ENCODE peak calls at places on chromosomes 16 and 17, in four cellular contexts. P is MM.1S; L is BE2C; D is activated CD8-positive, alpha-beta T cell treated with anti-CD3 and anti-CD28 coated beads for 36 hours. V is an unnamed sample.

GRCh38 chr16:2516391-2517240 is 2.9 kb downstream of the ATP6V0C start:
- DNase-seq in P (no peak), L (no peak), D (no peak), V (no peak)

GRCh38 chr16:6573577-6573976 is 759.1 kb upstream of the RBFOX1 start:
- DNase-seq in D (no peak), L (peak; percentile 53), P (peak; percentile 8), V (no peak)

GRCh38 chr17:49996121-49996494 is 1.1 kb upstream of the DLX3 start:
- DNase-seq in D (no peak), L (no peak), P (no peak), V (no peak)

GRCh38 chr16:20904507-20905079 is 4.0 kb downstream of the LYRM1 start:
- DNase-seq in L (no peak), P (peak; percentile 70), D (peak; percentile 35), V (peak; percentile 33)

GRCh38 chr16:50448981-50449380 is 80.2 kb upstream of the BRD7 start:
- DNase-seq in P (no peak), L (no peak), D (no peak), V (no peak)

GRCh38 chr16:24174977-24175376 is 81.2 kb upstream of the CACNG3 start:
- DNase-seq in D (no peak), P (no peak), L (no peak), V (no peak)

GRCh38 chr17:76088041-76088867 is 9.3 kb downstream of the ZACN start:
- DNase-seq in D (no peak), P (no peak), L (no peak), V (no peak)

GRCh38 chr17:31446195-31446967 is 54.9 kb downstream of the RAB11FIP4 start:
- DNase-seq in L (no peak), P (no peak), D (no peak), V (no peak)

GRCh38 chr17:74243013-74243755 is 29.8 kb downstream of the TTYH2 start:
- DNase-seq in L (no peak), D (no peak), P (no peak), V (no peak)

GRCh38 chr17:7204828-7205461 is 14.7 kb downstream of the DLG4 start:
- DNase-seq in D (peak; percentile 98), L (peak; percentile 94), P (peak; percentile 56), V (peak; percentile 99)

GRCh38 chr16:31355701-31356100 is 725 bp downstream of the ITGAX start:
- DNase-seq in P (no peak), L (no peak), D (no peak), V (no peak)

GRCh38 chr17:57913576-57914273 is 41.5 kb downstream of the CUEDC1 start:
- DNase-seq in L (no peak), D (no peak), P (no peak), V (no peak)

GRCh38 chr17:59858167-59858790 is 34.5 kb downstream of the TUBD1 start:
- DNase-seq in P (no peak), L (no peak), D (no peak), V (no peak)

GRCh38 chr16:48546774-48547173 is 63.2 kb downstream of the N4BP1 start:
- DNase-seq in P (no peak), L (no peak), D (no peak), V (no peak)

GRCh38 chr16:56711862-56712261 is 18.1 kb upstream of the NUP93 start:
- DNase-seq in D (no peak), L (no peak), P (no peak), V (no peak)

GRCh38 chr16:61042736-61043135 is 993.5 kb downstream of the CDH8 start:
- DNase-seq in D (no peak), L (no peak), P (peak; percentile 17), V (no peak)

GRCh38 chr16:337437-337836 is 15.1 kb downstream of the AXIN1 start:
- DNase-seq in L (no peak), D (no peak), P (no peak), V (no peak)

GRCh38 chr16:51049678-51050378 is 101.2 kb downstream of the SALL1 start:
- DNase-seq in L (no peak), D (no peak), P (no peak), V (no peak)

GRCh38 chr17:80096531-80097306 is 4.7 kb upstream of the GAA start:
- DNase-seq in P (no peak), L (peak; percentile 46), D (no peak), V (no peak)

GRCh38 chr17:46836500-46836899 is 14.9 kb upstream of the WNT9B start:
- DNase-seq in P (no peak), D (no peak), L (no peak), V (no peak)

GRCh38 chr17:47203984-47204721 is 5.0 kb upstream of the MYL4 start:
- DNase-seq in P (peak; percentile 53), D (peak; percentile 86), L (no peak), V (no peak)

GRCh38 chr17:21019976-21020575 is 22.7 kb downstream of the USP22 start:
- DNase-seq in D (peak; percentile 60), L (peak; percentile 34), P (peak; percentile 14), V (peak; percentile 34)

GRCh38 chr16:4611337-4612023 is 3.2 kb downstream of the UBALD1 start:
- DNase-seq in L (no peak), P (no peak), D (no peak), V (no peak)

GRCh38 chr17:6027342-6028024 is 42.7 kb upstream of the WSCD1 start:
- DNase-seq in L (no peak), P (no peak), D (no peak), V (no peak)

GRCh38 chr17:68710976-68711375 is 109.8 kb upstream of the FAM20A start:
- DNase-seq in L (no peak), D (no peak), P (no peak), V (no peak)

GRCh38 chr16:2047330-2048115 is at the start of the genes NTHL1 and TSC2:
- DNase-seq in D (peak; percentile 97), P (peak; percentile 97), L (peak; percentile 98), V (peak; percentile 100)

GRCh38 chr17:41322264-41322902 is 6.9 kb upstream of the KRTAP17-1 start:
- DNase-seq in P (peak; percentile 58), L (no peak), D (no peak), V (peak; percentile 62)

GRCh38 chr17:68981288-68981687 is 26.1 kb upstream of the ABCA8 start:
- DNase-seq in D (no peak), L (no peak), P (peak; percentile 53), V (no peak)

GRCh38 chr17:61720016-61720795 is 129.2 kb upstream of the NACA2 start:
- DNase-seq in D (no peak), P (no peak), L (no peak), V (no peak)

GRCh38 chr17:48131216-48131824 is 23.8 kb downstream of the SNX11 start:
- DNase-seq in D (peak; percentile 66), P (peak; percentile 70), L (peak; percentile 79), V (peak; percentile 72)

GRCh38 chr16:1449201-1449788 is 4.9 kb upstream of the CCDC154 start:
- DNase-seq in D (no peak), L (no peak), P (no peak), V (no peak)

GRCh38 chr17:66865151-66865550 is 30.2 kb downstream of the CACNG5 start:
- DNase-seq in L (no peak), D (no peak), P (no peak), V (no peak)

GRCh38 chr16:65070831-65071230 is 51.0 kb downstream of the CDH11 start:
- DNase-seq in L (peak; percentile 68), P (no peak), D (no peak), V (no peak)

GRCh38 chr16:68993885-68994284 is 111.6 kb upstream of the HAS3 start:
- DNase-seq in L (no peak), D (no peak), P (no peak), V (no peak)

GRCh38 chr16:76784530-76784929 is 406.5 kb upstream of the MON1B start:
- DNase-seq in P (no peak), D (no peak), L (no peak), V (no peak)

GRCh38 chr16:35102780-35103403 is 1643.5 kb downstream of the TP53TG3F start:
- DNase-seq in P (no peak), D (peak; percentile 16), L (no peak), V (no peak)
- TF ChIP-seq CTCF in P (peak; percentile 26), D (peak; percentile 35), L (peak; percentile 40), V (no peak)

DNA sequence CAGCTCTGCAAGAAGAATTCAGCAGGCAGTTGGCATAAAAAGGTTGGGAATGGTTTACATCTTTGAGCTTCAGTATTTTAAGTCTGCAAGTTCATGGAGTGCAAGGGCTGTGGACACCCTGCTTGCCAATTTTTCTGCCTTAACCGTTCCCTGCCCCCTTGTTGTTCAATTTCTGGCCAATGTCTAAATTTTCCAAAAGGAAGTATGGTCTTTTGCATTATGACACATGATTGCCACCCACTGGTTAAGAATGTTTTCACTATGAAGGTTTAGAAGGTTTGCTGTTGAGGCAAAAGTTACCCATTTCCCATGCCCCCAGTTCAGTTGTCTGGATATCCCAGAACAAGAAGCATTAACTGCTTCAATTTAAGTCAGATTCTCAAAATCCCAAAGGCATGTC is 441.9 kb downstream of the CDH13 start:
- DNase-seq in P (no peak), D (no peak), L (no peak), V (no peak)
- TF ChIP-seq CTCF in P (no peak), D (no peak), L (no peak), V (no peak)

GRCh38 chr17:42536048-42536371 is at the start of gene NAGLU:
- DNase-seq in P (peak; percentile 93), D (peak; percentile 91), L (peak; percentile 98), V (peak; percentile 99)
- TF ChIP-seq CTCF in P (no peak), D (no peak), L (no peak), V (no peak)

DNA sequence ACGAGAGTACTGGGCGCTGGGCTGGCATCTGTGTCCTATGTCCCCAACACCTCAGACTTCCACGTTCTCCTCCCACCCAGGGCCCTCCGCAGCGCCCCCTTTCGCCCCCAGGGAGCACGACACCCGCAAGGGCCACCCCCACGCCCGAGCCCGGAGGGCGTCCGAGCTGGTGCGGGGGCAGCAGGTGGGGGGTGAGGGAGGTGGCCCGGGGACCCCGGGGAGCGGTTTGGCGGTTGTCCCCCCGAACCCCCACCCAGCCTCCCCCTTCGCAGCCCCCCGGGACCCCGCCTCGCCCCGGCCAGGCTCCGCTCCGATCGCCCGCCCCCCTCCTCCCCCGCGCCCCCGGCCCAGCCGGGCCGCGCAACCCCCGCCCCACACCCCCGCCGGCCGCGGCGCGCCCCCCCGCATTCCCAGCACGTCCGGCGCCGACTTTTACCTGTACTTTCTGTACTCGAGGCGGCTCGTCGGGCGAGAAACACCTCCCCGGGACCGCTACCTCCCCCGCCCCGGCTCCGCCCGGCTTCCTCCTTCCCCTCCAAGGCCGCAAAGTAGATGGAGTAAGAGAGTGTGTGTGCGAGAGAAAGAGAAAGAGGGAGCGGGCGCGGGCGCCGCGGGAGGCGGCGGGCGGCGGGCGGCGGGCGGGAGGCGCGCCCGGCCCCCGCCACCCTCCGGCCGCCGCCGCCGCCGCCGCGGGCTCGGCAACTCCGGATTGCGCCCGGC is 897 bp downstream of the CDYL2 start:
- DNase-seq in L (no peak), P (no peak), D (peak; percentile 59), V (peak; percentile 75)
- TF ChIP-seq CTCF in L (no peak), P (peak; percentile 9), D (peak; percentile 63), V (peak; percentile 82)

GRCh38 chr17:51860934-51861561 is 297.5 kb downstream of the CA10 start:
- DNase-seq in D (peak; percentile 31), L (peak; percentile 75), P (peak; percentile 45), V (peak; percentile 21)
- TF ChIP-seq CTCF in D (peak; percentile 49), L (peak; percentile 97), P (peak; percentile 87), V (peak; percentile 77)

V was measured in GM13977.